ENCODE peak calls at places on chromosomes 16 and 17, in five cellular contexts. One of them, this sample, is unnamed.
A peak's percentile ranks its signal among the peaks of the same experiment; 100 is the strongest.

GRCh38 chr17:53626286-53626685 is 196.4 kb upstream of the KIF2B start:
- DNase-seq in D721Med: no peak
- DNase-seq in kidney epithelial cell: peak; percentile 79
- DNase-seq in lower leg skin: no peak
- DNase-seq in thoracic aorta: no peak
- DNase-seq in this sample: no peak

GRCh38 chr17:45294506-45294905 is 22.3 kb downstream of the MAP3K14 start:
- DNase-seq in D721Med: no peak
- DNase-seq in kidney epithelial cell: no peak
- DNase-seq in thoracic aorta: no peak
- DNase-seq in lower leg skin: no peak
- DNase-seq in this sample: no peak

GRCh38 chr17:80694992-80695912 is 150.6 kb downstream of the RPTOR start:
- DNase-seq in D721Med: no peak
- DNase-seq in thoracic aorta: no peak
- DNase-seq in lower leg skin: no peak
- DNase-seq in kidney epithelial cell: peak; percentile 34
- DNase-seq in this sample: no peak

GRCh38 chr17:78396436-78397335 is 18.2 kb downstream of the PGS1 start:
- DNase-seq in lower leg skin: no peak
- DNase-seq in D721Med: no peak
- DNase-seq in thoracic aorta: peak; percentile 40
- DNase-seq in kidney epithelial cell: no peak
- DNase-seq in this sample: no peak

GRCh38 chr16:53045554-53046250 is 7.0 kb downstream of the CHD9NB start:
- DNase-seq in thoracic aorta: no peak
- DNase-seq in lower leg skin: no peak
- DNase-seq in kidney epithelial cell: no peak
- DNase-seq in D721Med: no peak
- DNase-seq in this sample: no peak

GRCh38 chr16:74667215-74667765 is 613 bp upstream of the RFWD3 start:
- DNase-seq in thoracic aorta: no peak
- DNase-seq in D721Med: no peak
- DNase-seq in kidney epithelial cell: no peak
- DNase-seq in lower leg skin: no peak
- DNase-seq in this sample: peak; percentile 47

GRCh38 chr17:79338142-79338541 is 263.5 kb downstream of the ENGASE start:
- DNase-seq in lower leg skin: no peak
- DNase-seq in D721Med: no peak
- DNase-seq in kidney epithelial cell: no peak
- DNase-seq in thoracic aorta: no peak
- DNase-seq in this sample: no peak

GRCh38 chr16:59510008-59510424 is 775.9 kb upstream of the GOT2 start:
- DNase-seq in thoracic aorta: no peak
- DNase-seq in kidney epithelial cell: no peak
- DNase-seq in lower leg skin: no peak
- DNase-seq in D721Med: no peak
- DNase-seq in this sample: no peak

GRCh38 chr17:49746791-49747490 is 17.0 kb downstream of the FAM117A start:
- DNase-seq in D721Med: no peak
- DNase-seq in kidney epithelial cell: no peak
- DNase-seq in thoracic aorta: no peak
- DNase-seq in lower leg skin: no peak
- DNase-seq in this sample: peak; percentile 85

GRCh38 chr16:10741844-10742243 is 1.8 kb upstream of the NUBP1 start:
- DNase-seq in D721Med: no peak
- DNase-seq in thoracic aorta: no peak
- DNase-seq in kidney epithelial cell: no peak
- DNase-seq in lower leg skin: peak; percentile 83
- DNase-seq in this sample: no peak

GRCh38 chr16:56610609-56611111 is 2.3 kb downstream of the MT2A start:
- DNase-seq in thoracic aorta: no peak
- DNase-seq in lower leg skin: no peak
- DNase-seq in kidney epithelial cell: no peak
- DNase-seq in D721Med: no peak
- DNase-seq in this sample: no peak

GRCh38 chr17:78628547-78629435 is 51.6 kb upstream of the DNAH17 start:
- DNase-seq in thoracic aorta: no peak
- DNase-seq in kidney epithelial cell: no peak
- DNase-seq in D721Med: no peak
- DNase-seq in lower leg skin: no peak
- DNase-seq in this sample: no peak

GRCh38 chr16:84475643-84476240 is 28.7 kb downstream of the MEAK7 start:
- DNase-seq in thoracic aorta: no peak
- DNase-seq in lower leg skin: peak; percentile 59
- DNase-seq in kidney epithelial cell: no peak
- DNase-seq in D721Med: no peak
- DNase-seq in this sample: no peak

GRCh38 chr17:65131946-65132345 is 5.2 kb upstream of the RGS9 start:
- DNase-seq in kidney epithelial cell: no peak
- DNase-seq in lower leg skin: no peak
- DNase-seq in D721Med: no peak
- DNase-seq in thoracic aorta: no peak
- DNase-seq in this sample: no peak

GRCh38 chr17:76354747-76355310 is 1.1 kb upstream of the PRPSAP1 start:
- DNase-seq in lower leg skin: no peak
- DNase-seq in D721Med: no peak
- DNase-seq in thoracic aorta: no peak
- DNase-seq in kidney epithelial cell: no peak
- DNase-seq in this sample: no peak

GRCh38 chr16:47664653-47665325 is 203.7 kb downstream of the PHKB start:
- DNase-seq in lower leg skin: no peak
- DNase-seq in kidney epithelial cell: no peak
- DNase-seq in D721Med: no peak
- DNase-seq in thoracic aorta: no peak
- DNase-seq in this sample: no peak

GRCh38 chr16:81403208-81403600 is 41.4 kb upstream of the CMIP start:
- DNase-seq in D721Med: no peak
- DNase-seq in lower leg skin: no peak
- DNase-seq in kidney epithelial cell: no peak
- DNase-seq in thoracic aorta: no peak
- DNase-seq in this sample: no peak

GRCh38 chr16:64150193-64150592 is 971.7 kb downstream of the CDH11 start:
- DNase-seq in lower leg skin: no peak
- DNase-seq in kidney epithelial cell: no peak
- DNase-seq in thoracic aorta: no peak
- DNase-seq in D721Med: no peak
- DNase-seq in this sample: no peak

GRCh38 chr16:54928016-54928356 is 2.7 kb upstream of the IRX5 start:
- DNase-seq in thoracic aorta: no peak
- DNase-seq in lower leg skin: no peak
- DNase-seq in D721Med: no peak
- DNase-seq in kidney epithelial cell: no peak
- DNase-seq in this sample: no peak

GRCh38 chr16:20385844-20386832 is 18.4 kb downstream of the PDILT start:
- DNase-seq in D721Med: no peak
- DNase-seq in lower leg skin: peak; percentile 92
- DNase-seq in kidney epithelial cell: no peak
- DNase-seq in thoracic aorta: no peak
- DNase-seq in this sample: peak; percentile 54

GRCh38 chr17:47949951-47950350 is 7.7 kb downstream of the PRR15L start:
- DNase-seq in thoracic aorta: no peak
- DNase-seq in kidney epithelial cell: no peak
- DNase-seq in D721Med: no peak
- DNase-seq in lower leg skin: no peak
- DNase-seq in this sample: peak; percentile 74

GRCh38 chr16:4385066-4385788 is 13.6 kb downstream of the VASN start:
- DNase-seq in lower leg skin: no peak
- DNase-seq in D721Med: no peak
- DNase-seq in kidney epithelial cell: no peak
- DNase-seq in thoracic aorta: no peak
- DNase-seq in this sample: no peak

GRCh38 chr16:13997933-13998332 is 73.2 kb upstream of the MRTFB start:
- DNase-seq in lower leg skin: peak; percentile 32
- DNase-seq in D721Med: no peak
- DNase-seq in thoracic aorta: no peak
- DNase-seq in kidney epithelial cell: peak; percentile 84
- DNase-seq in this sample: peak; percentile 76

GRCh38 chr17:67461228-67461780 is 84.2 kb downstream of the PITPNC1 start:
- DNase-seq in D721Med: no peak
- DNase-seq in thoracic aorta: no peak
- DNase-seq in lower leg skin: peak; percentile 52
- DNase-seq in kidney epithelial cell: no peak
- DNase-seq in this sample: no peak

GRCh38 chr17:11140028-11140427 is 101.0 kb upstream of the SHISA6 start:
- DNase-seq in kidney epithelial cell: no peak
- DNase-seq in thoracic aorta: no peak
- DNase-seq in D721Med: no peak
- DNase-seq in lower leg skin: no peak
- DNase-seq in this sample: no peak

GRCh38 chr17:51203838-51204237 is 37.6 kb downstream of the NME2 start:
- DNase-seq in lower leg skin: no peak
- DNase-seq in D721Med: no peak
- DNase-seq in kidney epithelial cell: no peak
- DNase-seq in thoracic aorta: no peak
- DNase-seq in this sample: no peak
- TF ChIP-seq CTCF in lower leg skin: no peak
- TF ChIP-seq CTCF in D721Med: no peak
- TF ChIP-seq CTCF in kidney epithelial cell: no peak
- TF ChIP-seq CTCF in thoracic aorta: no peak
- TF ChIP-seq CTCF in this sample: no peak

GRCh38 chr17:3894188-3894587 is 1.3 kb upstream of the CAMKK1 start:
- DNase-seq in lower leg skin: no peak
- DNase-seq in kidney epithelial cell: no peak
- DNase-seq in D721Med: no peak
- DNase-seq in thoracic aorta: no peak
- DNase-seq in this sample: no peak

GRCh38 chr17:3891626-3892094 is 1.2 kb downstream of the CAMKK1 start:
- DNase-seq in D721Med: no peak
- DNase-seq in kidney epithelial cell: no peak
- DNase-seq in lower leg skin: no peak
- DNase-seq in thoracic aorta: no peak
- DNase-seq in this sample: no peak

GRCh38 chr17:3893720-3894116 is 865 bp upstream of the CAMKK1 start:
- DNase-seq in D721Med: no peak
- DNase-seq in kidney epithelial cell: no peak
- DNase-seq in thoracic aorta: no peak
- DNase-seq in lower leg skin: no peak
- DNase-seq in this sample: no peak

GRCh38 chr17:3892095-3892998 is 506 bp downstream of the CAMKK1 start:
- DNase-seq in D721Med: no peak
- DNase-seq in thoracic aorta: peak; percentile 59
- DNase-seq in kidney epithelial cell: no peak
- DNase-seq in lower leg skin: peak; percentile 97
- DNase-seq in this sample: peak; percentile 45

GRCh38 chr17:3893003-3893719 is at the start of gene CAMKK1:
- DNase-seq in D721Med: peak; percentile 91
- DNase-seq in thoracic aorta: peak; percentile 40
- DNase-seq in lower leg skin: peak; percentile 96
- DNase-seq in kidney epithelial cell: no peak
- DNase-seq in this sample: peak; percentile 91
- TF ChIP-seq CTCF in D721Med: no peak
- TF ChIP-seq CTCF in thoracic aorta: no peak
- TF ChIP-seq CTCF in lower leg skin: no peak
- TF ChIP-seq CTCF in kidney epithelial cell: no peak
- TF ChIP-seq CTCF in this sample: no peak

DNA sequence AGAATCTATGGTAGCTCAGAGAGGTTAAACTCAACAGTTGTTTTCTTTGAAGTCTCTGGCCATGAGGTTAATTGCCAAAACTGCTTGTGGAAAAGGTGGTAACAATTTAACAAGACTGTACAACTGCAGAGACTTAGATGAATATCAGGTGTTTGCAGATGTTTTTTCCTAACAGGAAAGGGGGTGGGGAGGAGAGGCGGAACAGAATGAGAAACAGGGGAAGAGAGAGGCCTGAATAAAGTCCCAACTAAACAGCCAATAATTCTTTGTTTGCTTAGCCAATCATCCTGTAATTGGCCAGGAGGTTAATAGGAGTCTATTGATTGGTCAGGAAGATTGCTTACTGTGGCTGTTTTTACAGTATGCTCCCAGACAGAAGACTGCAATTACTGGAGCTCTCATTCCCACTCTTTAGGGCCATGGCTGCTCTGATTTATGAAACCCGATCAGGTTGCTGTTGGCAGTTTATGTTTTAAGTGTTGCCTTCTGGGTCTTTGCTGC is 249.7 kb upstream of the TBX2 start:
- DNase-seq in kidney epithelial cell: no peak
- DNase-seq in D721Med: no peak
- DNase-seq in lower leg skin: no peak
- DNase-seq in thoracic aorta: no peak
- DNase-seq in this sample: no peak
- TF ChIP-seq CTCF in kidney epithelial cell: no peak
- TF ChIP-seq CTCF in D721Med: no peak
- TF ChIP-seq CTCF in lower leg skin: no peak
- TF ChIP-seq CTCF in thoracic aorta: no peak
- TF ChIP-seq CTCF in this sample: no peak

DNA sequence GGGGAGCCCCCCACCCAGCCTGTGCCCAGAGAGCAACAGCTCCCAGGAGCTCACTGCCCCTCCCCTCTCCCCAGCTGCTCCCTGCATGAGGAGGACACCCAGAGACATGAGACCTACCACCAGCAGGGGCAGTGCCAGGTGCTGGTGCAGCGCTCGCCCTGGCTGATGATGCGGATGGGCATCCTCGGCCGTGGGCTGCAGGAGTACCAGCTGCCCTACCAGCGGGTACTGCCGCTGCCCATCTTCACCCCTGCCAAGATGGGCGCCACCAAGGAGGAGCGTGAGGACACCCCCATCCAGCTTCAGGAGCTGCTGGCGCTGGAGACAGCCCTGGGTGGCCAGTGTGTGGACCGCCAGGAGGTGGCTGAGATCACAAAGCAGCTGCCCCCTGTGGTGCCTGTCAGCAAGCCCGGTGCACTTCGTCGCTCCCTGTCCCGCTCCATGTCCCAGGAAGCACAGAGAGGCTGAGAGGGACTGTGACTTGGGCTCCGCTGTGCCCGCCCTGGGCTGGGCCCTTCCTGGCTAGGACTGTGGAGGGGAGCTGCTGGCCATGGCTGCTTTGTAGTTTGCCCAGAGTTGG is 583 bp downstream of the TCAP start:
- DNase-seq in kidney epithelial cell: no peak
- DNase-seq in lower leg skin: no peak
- DNase-seq in thoracic aorta: no peak
- DNase-seq in D721Med: no peak
- DNase-seq in this sample: no peak
- TF ChIP-seq CTCF in kidney epithelial cell: peak; percentile 23
- TF ChIP-seq CTCF in lower leg skin: no peak
- TF ChIP-seq CTCF in thoracic aorta: no peak
- TF ChIP-seq CTCF in D721Med: no peak
- TF ChIP-seq CTCF in this sample: no peak

This sample was measured in GM12865.